ENCODE peak calls at places on chromosomes 5 and 9, in five cellular contexts. D, G, B, Q and S are unnamed samples. For H3K4me1 and H4K20me1, the result is how much of the 10 kb centered on the place peaks cover.

GRCh38 chr5:156963125-156963524 is at the start of gene TIMD4:
- DNase-seq in D (no peak), G (no peak), Q (no peak), B (no peak), S (no peak)

GRCh38 chr5:177458122-177458681 is 11.6 kb downstream of the PRR7 start:
- DNase-seq in D (no peak), G (no peak), B (no peak), Q (no peak), S (no peak)

GRCh38 chr5:124537136-124537919 is 209.1 kb downstream of the ZNF608 start:
- DNase-seq in G (no peak), B (no peak), D (no peak), Q (no peak), S (peak)

GRCh38 chr5:179219661-179220620 is 125.3 kb downstream of the ADAMTS2 start:
- DNase-seq in B (no peak), Q (no peak), D (no peak), G (no peak), S (no peak)

GRCh38 chr9:37449877-37450632 is 15.2 kb downstream of the ZBTB5 start:
- DNase-seq in B (peak), G (no peak), D (no peak), Q (no peak), S (no peak)

GRCh38 chr9:75071530-75072122 is 16.3 kb downstream of the NMRK1 start:
- DNase-seq in B (no peak), G (peak), Q (peak), D (no peak), S (no peak)

GRCh38 chr5:72241346-72242003 is 78.6 kb downstream of the MRPS27 start:
- DNase-seq in G (no peak), Q (no peak), D (no peak), B (peak), S (no peak)

GRCh38 chr5:14277407-14278320 is 134.5 kb downstream of the TRIO start:
- DNase-seq in Q (no peak), D (no peak), G (no peak), B (no peak), S (no peak)

GRCh38 chr5:1099931-1100651 is 11.8 kb downstream of the SLC12A7 start:
- DNase-seq in D (peak), G (no peak), Q (no peak), B (peak), S (no peak)

GRCh38 chr9:92714016-92714415 is 44.1 kb upstream of the IPPK start:
- DNase-seq in B (no peak), Q (no peak), D (no peak), G (no peak), S (no peak)
- H3K4me1 ChIP-seq in B (under half), Q (under half), D (under half), G (under half), S (under half)

GRCh38 chr5:67516959-67517358 is 320.4 kb upstream of the CD180 start:
- DNase-seq in Q (no peak), D (no peak), B (no peak), G (no peak), S (peak)

GRCh38 chr5:67512758-67513157 is 316.2 kb upstream of the CD180 start:
- DNase-seq in Q (no peak), B (no peak), D (no peak), G (no peak), S (no peak)

GRCh38 chr5:67515762-67516161 is 319.2 kb upstream of the CD180 start:
- DNase-seq in Q (no peak), G (no peak), D (no peak), B (no peak), S (no peak)

GRCh38 chr5:67518227-67518626 is 321.6 kb upstream of the CD180 start:
- DNase-seq in Q (no peak), B (no peak), D (no peak), G (no peak), S (no peak)

GRCh38 chr5:67515020-67515689 is 318.6 kb upstream of the CD180 start:
- DNase-seq in D (no peak), Q (no peak), B (no peak), G (no peak), S (no peak)
- H2AFZ ChIP-seq in D (no peak), Q (no peak), B (peak), G (no peak), S (no peak)

DNA sequence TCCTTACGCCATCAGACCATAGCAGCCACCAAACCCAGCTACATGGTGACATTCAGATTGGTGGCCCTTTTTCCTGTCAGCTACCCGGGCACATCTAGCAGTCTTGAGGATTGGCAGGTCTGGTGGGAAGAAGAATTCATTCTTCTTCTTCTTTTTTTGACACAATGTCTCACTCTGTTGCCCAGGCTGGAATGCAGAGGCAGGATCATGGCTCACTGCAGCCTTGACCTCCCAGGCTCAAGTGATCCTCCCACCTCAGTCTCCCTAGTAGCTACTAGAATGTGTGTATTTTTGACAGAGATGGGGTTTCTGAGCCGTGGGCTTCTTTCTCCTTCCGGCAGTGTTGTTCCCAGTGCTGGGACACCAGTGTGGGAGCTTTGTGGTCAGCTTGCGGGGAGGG is 3.3 kb downstream of the NTMT1 start:
- DNase-seq in B (no peak), D (no peak), Q (no peak), G (no peak), S (no peak)
- H4K20me1 ChIP-seq in B (half or more), D (half or more), Q (half or more), G (under half), S (under half)

GRCh38 chr9:2021731-2022130 is 6.6 kb downstream of the SMARCA2 start:
- DNase-seq in Q (no peak), D (no peak), G (no peak), B (no peak), S (no peak)

GRCh38 chr9:2023532-2023931 is 8.4 kb downstream of the SMARCA2 start:
- DNase-seq in G (no peak), D (no peak), Q (no peak), B (no peak), S (peak)

GRCh38 chr9:2022560-2022959 is 7.4 kb downstream of the SMARCA2 start:
- DNase-seq in D (no peak), Q (no peak), B (no peak), G (no peak), S (peak)

GRCh38 chr9:2024888-2025781 is 10.0 kb downstream of the SMARCA2 start:
- DNase-seq in Q (no peak), G (no peak), D (no peak), B (no peak), S (no peak)

GRCh38 chr9:2023042-2023441 is 7.9 kb downstream of the SMARCA2 start:
- DNase-seq in D (no peak), G (no peak), Q (no peak), B (peak), S (no peak)
- H3K4me1 ChIP-seq in D (under half), G (under half), Q (under half), B (under half), S (half or more)

DNA sequence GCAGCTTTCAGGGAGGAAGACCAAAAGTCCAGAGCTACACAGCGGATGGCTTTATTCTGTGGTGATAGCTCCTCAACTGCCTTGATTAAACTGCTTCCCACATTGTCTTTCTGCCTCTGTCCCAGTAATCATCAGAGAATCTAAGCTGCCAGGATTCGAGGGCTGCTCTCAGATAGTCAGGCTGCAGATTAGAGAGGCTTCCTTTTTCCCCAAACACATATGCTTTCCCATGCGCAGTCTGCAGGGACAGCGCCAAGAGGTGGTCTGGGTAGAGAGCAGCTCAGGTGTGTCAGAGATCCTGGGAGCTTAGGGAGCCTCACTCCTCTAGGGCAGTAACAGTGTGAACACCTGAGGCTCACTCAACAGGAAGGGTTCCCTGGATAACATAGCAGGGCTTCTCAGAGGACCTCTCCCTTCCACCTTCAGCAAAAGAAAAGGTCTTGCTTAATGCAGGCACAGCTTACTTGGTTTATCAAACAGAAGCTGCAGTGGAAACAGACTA is 439.8 kb upstream of the TLE4 start:
- DNase-seq in G (no peak), D (no peak), B (peak), Q (no peak), S (no peak)
- H2AFZ ChIP-seq in G (no peak), D (peak), B (no peak), Q (no peak), S (no peak)

DNA sequence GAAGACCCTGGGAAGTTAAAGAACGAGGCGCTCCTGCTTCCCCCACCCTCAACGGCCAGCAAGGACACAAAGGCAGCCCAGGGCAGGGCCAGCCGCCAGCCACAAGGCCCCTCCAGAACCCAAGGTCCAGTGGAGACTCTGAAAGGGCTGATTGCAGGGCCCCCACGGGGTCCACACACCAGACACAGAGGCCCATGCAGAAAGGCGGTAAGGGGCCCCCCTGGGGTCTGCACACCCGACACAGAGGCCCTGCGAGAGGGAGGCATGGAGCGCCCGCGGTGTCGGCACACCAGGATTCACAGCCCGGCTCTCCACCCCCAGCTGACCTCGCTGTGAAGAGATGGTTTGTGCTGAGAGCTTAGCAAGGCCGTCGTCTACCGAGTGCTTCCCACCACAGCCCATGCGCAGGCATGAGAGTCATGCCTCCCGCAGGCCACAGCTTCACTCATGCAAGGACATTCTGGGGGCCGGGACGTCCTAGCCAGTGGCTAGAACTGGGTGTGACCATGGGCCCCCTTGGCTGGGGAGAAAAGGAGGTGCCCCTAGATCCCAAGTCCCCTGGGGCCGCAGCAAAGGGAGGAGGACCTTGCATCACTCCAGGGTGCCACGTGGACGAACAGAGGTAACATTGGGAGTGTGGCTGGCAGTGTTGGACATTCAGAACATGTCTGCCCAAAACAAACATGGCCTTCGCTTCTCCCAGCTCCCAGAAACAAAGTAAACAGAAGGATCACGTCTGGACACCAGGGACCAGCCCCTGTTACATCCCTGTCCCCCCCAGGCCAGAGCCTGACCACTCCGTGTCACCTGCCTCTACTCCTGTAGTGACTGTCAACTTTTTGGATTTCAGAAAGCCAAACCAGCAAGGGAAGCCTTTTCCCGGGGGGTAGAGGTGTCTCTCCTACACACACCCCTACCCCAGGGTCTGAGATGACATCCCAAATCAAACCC is 9.8 kb downstream of the BRD3 start:
- DNase-seq in D (no peak), G (no peak), Q (no peak), B (peak), S (no peak)
- H4K20me1 ChIP-seq in D (half or more), G (under half), Q (half or more), B (half or more), S (under half)

GRCh38 chr9:110156902-110157301 is 51.1 kb downstream of the C9orf152 start:
- DNase-seq in G (no peak), Q (no peak), D (no peak), B (no peak), S (no peak)

GRCh38 chr9:110155744-110156143 is 52.2 kb downstream of the C9orf152 start:
- DNase-seq in G (no peak), Q (no peak), B (no peak), D (no peak), S (no peak)

GRCh38 chr9:110153431-110153830 is 54.5 kb downstream of the C9orf152 start:
- DNase-seq in G (no peak), Q (no peak), D (no peak), B (no peak), S (no peak)

GRCh38 chr9:110157812-110158629 is 49.9 kb downstream of the C9orf152 start:
- DNase-seq in G (no peak), D (no peak), B (no peak), Q (no peak), S (no peak)

DNA sequence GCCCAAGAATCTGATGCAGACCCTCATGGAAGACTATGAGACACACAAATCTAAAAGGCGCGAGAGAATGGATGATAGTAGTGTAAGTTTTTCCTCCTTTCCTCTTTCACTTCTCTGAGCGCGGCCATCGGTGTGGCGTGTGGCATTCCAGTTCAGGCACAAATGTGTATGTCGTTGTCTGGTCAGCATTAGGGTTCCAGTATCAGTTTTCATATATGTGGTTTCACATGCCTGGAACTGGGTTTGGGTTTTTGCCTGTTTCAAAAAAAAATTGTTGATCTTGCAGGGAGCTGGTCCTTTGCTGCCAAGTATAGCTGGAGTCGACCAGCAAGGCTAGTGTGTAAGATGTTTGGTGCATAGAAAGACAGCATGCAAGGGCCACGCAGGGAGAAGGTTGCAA is 51.5 kb downstream of the C9orf152 start:
- DNase-seq in G (no peak), B (no peak), D (no peak), Q (no peak), S (no peak)
- H3K4me1 ChIP-seq in G (under half), B (under half), D (under half), Q (under half), S (under half)

GRCh38 chr5:127506616-127507015 is 10.8 kb upstream of the PRRC1 start:
- DNase-seq in Q (no peak), B (no peak), D (no peak), G (no peak), S (no peak)
- H2AFZ ChIP-seq in Q (no peak), B (peak), D (no peak), G (no peak), S (no peak)

GRCh38 chr9:126690431-126691051 is 76.8 kb downstream of the LMX1B start:
- DNase-seq in Q (peak), B (peak), G (peak), D (no peak), S (no peak)

GRCh38 chr9:126692759-126693427 is 79.2 kb downstream of the LMX1B start:
- DNase-seq in B (peak), D (no peak), G (no peak), Q (no peak), S (no peak)

GRCh38 chr9:126693428-126693931 is 79.8 kb downstream of the LMX1B start:
- DNase-seq in D (no peak), B (peak), Q (no peak), G (no peak), S (no peak)

GRCh38 chr9:126694206-126695081 is 80.7 kb downstream of the LMX1B start:
- DNase-seq in B (peak), Q (no peak), G (no peak), D (no peak), S (no peak)

DNA sequence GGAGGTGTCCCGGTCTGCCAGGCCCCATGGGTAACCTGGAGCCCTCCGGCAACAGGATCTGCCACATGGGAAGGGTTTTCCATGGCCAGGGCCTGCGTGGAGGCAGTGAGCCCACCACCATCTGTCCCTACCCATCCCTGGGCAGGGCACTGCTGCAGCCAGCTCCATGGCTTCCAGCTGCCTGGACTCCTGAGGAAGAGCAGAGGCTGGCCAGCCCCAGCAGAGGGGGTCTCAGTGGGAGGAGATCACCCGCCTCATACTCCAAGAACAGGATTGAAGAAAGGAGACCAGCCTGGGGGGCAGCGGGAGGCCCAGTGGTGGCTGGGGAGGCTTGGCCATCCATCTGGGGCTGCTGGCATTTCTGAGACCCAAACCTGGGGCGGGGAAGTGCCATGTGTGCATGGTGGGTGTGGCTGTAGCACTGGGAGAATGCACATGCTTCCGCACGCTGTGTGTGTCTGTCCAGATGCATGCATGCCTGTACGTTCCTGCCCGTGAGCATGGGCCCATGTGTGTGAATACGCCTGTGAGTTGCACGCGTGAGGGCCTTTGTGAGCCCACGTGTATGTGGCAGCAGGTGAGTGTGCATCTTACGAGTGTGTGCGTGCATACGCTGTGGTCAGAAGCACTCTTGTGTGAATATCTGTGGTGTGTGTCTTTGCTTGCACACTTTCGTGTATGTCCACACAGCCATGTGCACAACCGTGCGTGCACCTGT is 78.5 kb downstream of the LMX1B start:
- DNase-seq in B (peak), Q (no peak), D (no peak), G (no peak), S (no peak)
- H4K20me1 ChIP-seq in B (under half), Q (under half), D (under half), G (under half), S (under half)

DNA sequence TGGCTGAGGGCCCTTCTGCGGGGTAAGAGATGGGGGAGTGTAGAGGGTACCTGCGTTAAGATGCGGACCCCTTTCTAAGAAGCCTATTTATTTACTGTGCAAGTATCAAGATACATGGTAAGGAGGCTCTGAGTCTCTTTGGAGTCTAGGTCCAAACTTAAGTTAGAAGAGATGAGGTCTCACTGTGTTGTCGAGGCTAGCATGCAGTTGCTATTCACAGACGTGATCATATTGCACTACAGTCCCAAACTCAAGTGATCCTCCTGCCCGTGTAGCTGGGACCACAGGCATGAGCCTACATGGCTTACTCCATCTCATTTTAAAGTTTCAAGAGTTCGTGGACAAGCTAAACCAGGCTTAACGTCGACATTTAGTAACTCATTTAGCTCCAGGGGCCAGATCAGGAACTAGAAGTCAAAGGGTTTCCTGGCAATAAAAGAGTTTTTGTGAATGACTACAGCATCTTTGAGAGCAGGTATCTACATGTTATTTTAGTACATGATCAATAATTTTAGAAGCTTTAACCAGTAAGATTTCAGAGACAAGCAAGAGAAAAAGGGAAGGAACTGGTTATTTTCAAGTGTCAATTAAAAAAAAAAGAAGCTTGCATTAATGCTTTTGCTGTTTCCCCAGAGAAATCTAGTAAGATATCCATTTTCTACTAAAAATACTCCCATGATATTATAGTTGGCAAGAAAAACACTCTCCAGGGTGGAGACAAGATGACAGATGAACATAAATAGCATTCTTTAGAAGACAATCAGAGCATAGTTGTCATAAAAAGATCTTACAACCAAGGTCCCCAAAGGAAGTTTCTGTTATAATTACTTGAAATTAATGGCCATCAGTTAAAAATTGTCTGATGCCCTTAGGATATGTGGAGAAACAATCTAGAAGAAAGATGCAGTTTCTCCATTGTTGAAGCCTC is 141.3 kb downstream of the SCAMP1 start:
- DNase-seq in Q (no peak), G (no peak), B (no peak), D (no peak), S (peak)
- H3K4me1 ChIP-seq in Q (half or more), G (under half), B (under half), D (under half), S (under half)